ENCODE peak calls at places on chromosomes 3 and 15, in five cellular contexts. One of them, this sample, is unnamed.

GRCh38 chr15:94232107-94232506 is 746 bp downstream of the MCTP2 start:
- DNase-seq in GM13976: no peak
- DNase-seq in C1 segment of cervical spinal cord: no peak
- DNase-seq in PC-3: no peak
- DNase-seq in neural progenitor cell: peak
- DNase-seq in this sample: no peak

GRCh38 chr15:52728899-52729298 is 49.7 kb upstream of the ATOSA start:
- DNase-seq in PC-3: peak
- DNase-seq in neural progenitor cell: no peak
- DNase-seq in C1 segment of cervical spinal cord: no peak
- DNase-seq in GM13976: no peak
- DNase-seq in this sample: no peak

GRCh38 chr3:13579089-13579488 is 30.2 kb downstream of the FBLN2 start:
- DNase-seq in neural progenitor cell: no peak
- DNase-seq in C1 segment of cervical spinal cord: no peak
- DNase-seq in GM13976: no peak
- DNase-seq in PC-3: peak
- DNase-seq in this sample: no peak

GRCh38 chr3:198071602-198072285 is 111.7 kb downstream of the LMLN start:
- DNase-seq in C1 segment of cervical spinal cord: no peak
- DNase-seq in GM13976: no peak
- DNase-seq in PC-3: peak
- DNase-seq in neural progenitor cell: peak
- DNase-seq in this sample: no peak

GRCh38 chr15:75037685-75038084 is 14.3 kb downstream of the PPCDC start:
- DNase-seq in neural progenitor cell: no peak
- DNase-seq in PC-3: no peak
- DNase-seq in C1 segment of cervical spinal cord: no peak
- DNase-seq in GM13976: no peak
- DNase-seq in this sample: no peak

GRCh38 chr3:56694852-56695563 is 11.9 kb upstream of the TASOR start:
- DNase-seq in C1 segment of cervical spinal cord: no peak
- DNase-seq in neural progenitor cell: no peak
- DNase-seq in PC-3: no peak
- DNase-seq in GM13976: no peak
- DNase-seq in this sample: no peak

GRCh38 chr3:61030469-61031035 is 220.7 kb downstream of the FHIT start:
- DNase-seq in GM13976: no peak
- DNase-seq in PC-3: peak
- DNase-seq in C1 segment of cervical spinal cord: no peak
- DNase-seq in neural progenitor cell: no peak
- DNase-seq in this sample: no peak

GRCh38 chr3:123321806-123322205 is 120.1 kb downstream of the SEC22A start:
- DNase-seq in neural progenitor cell: no peak
- DNase-seq in C1 segment of cervical spinal cord: no peak
- DNase-seq in PC-3: no peak
- DNase-seq in GM13976: no peak
- DNase-seq in this sample: no peak

GRCh38 chr15:63041982-63042878 is at the start of gene TPM1:
- DNase-seq in GM13976: peak
- DNase-seq in C1 segment of cervical spinal cord: no peak
- DNase-seq in neural progenitor cell: peak
- DNase-seq in PC-3: peak
- DNase-seq in this sample: peak

This sample was measured in cardiac septum.